ENCODE peak calls at places on chromosomes 3 and 15, in ten cellular contexts. X is right lobe of liver; Y is esophagus muscularis mucosa; M is Panc1; W is cardiac muscle cell; V is mucosa of descending colon; Q is lower leg skin; C is CD8-positive, alpha-beta T cell; K is A549; N is foreskin fibroblast. I is an unnamed sample.

GRCh38 chr15:51108933-51109550 is 14.3 kb upstream of the TNFAIP8L3 start:
- DNase-seq in X (no peak), Y (no peak), M (no peak), W (peak), V (no peak), Q (no peak), C (no peak), K (no peak), N (peak), I (no peak)

GRCh38 chr3:142448424-142448823 is 587 bp upstream of the XRN1 start:
- DNase-seq in X (no peak), Y (no peak), M (no peak), W (no peak), V (no peak), Q (no peak), C (no peak), K (no peak), N (no peak), I (no peak)

GRCh38 chr15:80599359-80599758 is 95.8 kb upstream of the ABHD17C start:
- DNase-seq in X (no peak), Y (no peak), M (no peak), W (peak), V (no peak), Q (no peak), C (no peak), K (peak), N (peak), I (peak)

GRCh38 chr3:147838650-147839049 is 429.5 kb downstream of the ZIC1 start:
- DNase-seq in X (no peak), Y (no peak), M (no peak), W (peak), V (peak), Q (no peak), C (no peak), K (peak), N (no peak), I (no peak)

GRCh38 chr15:48389701-48390143 is 58.5 kb downstream of the DUT start:
- DNase-seq in X (no peak), Y (no peak), M (no peak), W (peak), V (no peak), Q (no peak), C (no peak), K (no peak), N (no peak), I (no peak)

GRCh38 chr15:39156166-39156565 is 424.7 kb upstream of the THBS1 start:
- DNase-seq in X (no peak), Y (no peak), M (no peak), W (no peak), V (no peak), Q (no peak), C (no peak), K (no peak), N (peak), I (no peak)

GRCh38 chr15:68668926-68669600 is 90.3 kb downstream of the CORO2B start:
- DNase-seq in X (peak), Y (no peak), M (no peak), W (no peak), V (no peak), Q (no peak), C (no peak), K (no peak), N (no peak), I (no peak)

GRCh38 chr15:50907866-50908208 is 646 bp upstream of the AP4E1 start:
- DNase-seq in X (peak), Y (no peak), M (no peak), W (peak), V (peak), Q (peak), C (peak), K (peak), N (peak), I (no peak)

GRCh38 chr3:119062892-119063291 is 28.2 kb upstream of the IGSF11 start:
- DNase-seq in X (no peak), Y (no peak), M (no peak), W (no peak), V (no peak), Q (no peak), C (no peak), K (no peak), N (no peak), I (no peak)

GRCh38 chr3:197752107-197752506 is 2.4 kb downstream of the FYTTD1 start:
- DNase-seq in X (no peak), Y (no peak), M (no peak), W (no peak), V (no peak), Q (no peak), C (no peak), K (no peak), N (no peak), I (no peak)

GRCh38 chr3:8525893-8526292 is 24.3 kb downstream of the LMCD1 start:
- DNase-seq in X (no peak), Y (no peak), M (no peak), W (no peak), V (no peak), Q (no peak), C (no peak), K (no peak), N (no peak), I (no peak)

GRCh38 chr15:68413363-68414255 is 18.4 kb downstream of the ITGA11 start:
- DNase-seq in X (peak), Y (peak), M (no peak), W (no peak), V (no peak), Q (no peak), C (no peak), K (no peak), N (no peak), I (no peak)

GRCh38 chr3:141876381-141876890 is at the start of gene ATP1B3:
- DNase-seq in X (peak), Y (peak), M (no peak), W (peak), V (peak), Q (no peak), C (no peak), K (peak), N (peak), I (peak)

GRCh38 chr3:52153389-52154096 is 680 bp downstream of the POC1A start:
- DNase-seq in X (no peak), Y (no peak), M (no peak), W (peak), V (peak), Q (peak), C (no peak), K (peak), N (peak), I (no peak)

GRCh38 chr3:123119388-123119787 is 52.6 kb downstream of the PDIA5 start:
- DNase-seq in X (no peak), Y (no peak), M (no peak), W (no peak), V (no peak), Q (no peak), C (no peak), K (no peak), N (no peak), I (no peak)

GRCh38 chr15:39429898-39430357 is 151.0 kb upstream of the THBS1 start:
- DNase-seq in X (no peak), Y (no peak), M (no peak), W (peak), V (no peak), Q (no peak), C (no peak), K (peak), N (peak), I (peak)

GRCh38 chr15:97085806-97086205 is 755.3 kb downstream of the NR2F2 start:
- DNase-seq in X (no peak), Y (no peak), M (no peak), W (no peak), V (no peak), Q (no peak), C (no peak), K (no peak), N (no peak), I (no peak)

GRCh38 chr15:84967380-84967779 is 14.3 kb upstream of the PDE8A start:
- DNase-seq in X (no peak), Y (no peak), M (no peak), W (no peak), V (no peak), Q (no peak), C (no peak), K (no peak), N (no peak), I (no peak)

GRCh38 chr3:175392653-175393052 is 533.5 kb downstream of the NAALADL2 start:
- DNase-seq in X (no peak), Y (no peak), M (no peak), W (peak), V (peak), Q (no peak), C (no peak), K (no peak), N (no peak), I (no peak)

GRCh38 chr15:77454265-77454664 is 33.6 kb downstream of the HMG20A start:
- DNase-seq in X (no peak), Y (no peak), M (no peak), W (peak), V (no peak), Q (no peak), C (no peak), K (no peak), N (no peak), I (no peak)

GRCh38 chr3:105616374-105616915 is 249.7 kb downstream of the ALCAM start:
- DNase-seq in X (no peak), Y (no peak), M (no peak), W (no peak), V (no peak), Q (no peak), C (no peak), K (no peak), N (no peak), I (no peak)

GRCh38 chr15:68602484-68603240 is 23.9 kb downstream of the CORO2B start:
- DNase-seq in X (no peak), Y (no peak), M (no peak), W (no peak), V (no peak), Q (no peak), C (no peak), K (no peak), N (no peak), I (no peak)

GRCh38 chr3:149291178-149291577 is 42.3 kb downstream of the TM4SF18 start:
- DNase-seq in X (no peak), Y (peak), M (no peak), W (no peak), V (no peak), Q (no peak), C (no peak), K (peak), N (no peak), I (no peak)

GRCh38 chr3:43035801-43036340 is 56.8 kb downstream of the GASK1A start:
- DNase-seq in X (no peak), Y (peak), M (no peak), W (no peak), V (no peak), Q (no peak), C (no peak), K (no peak), N (no peak), I (no peak)

GRCh38 chr3:43032646-43033628 is 53.8 kb downstream of the GASK1A start:
- DNase-seq in X (no peak), Y (no peak), M (no peak), W (no peak), V (no peak), Q (no peak), C (no peak), K (no peak), N (no peak), I (no peak)

GRCh38 chr3:43032217-43032545 is 53.1 kb downstream of the GASK1A start:
- DNase-seq in X (no peak), Y (no peak), M (no peak), W (no peak), V (no peak), Q (no peak), C (no peak), K (no peak), N (no peak), I (no peak)

GRCh38 chr3:43034911-43035310 is 55.8 kb downstream of the GASK1A start:
- DNase-seq in X (no peak), Y (peak), M (no peak), W (no peak), V (no peak), Q (no peak), C (no peak), K (no peak), N (no peak), I (no peak)

DNA sequence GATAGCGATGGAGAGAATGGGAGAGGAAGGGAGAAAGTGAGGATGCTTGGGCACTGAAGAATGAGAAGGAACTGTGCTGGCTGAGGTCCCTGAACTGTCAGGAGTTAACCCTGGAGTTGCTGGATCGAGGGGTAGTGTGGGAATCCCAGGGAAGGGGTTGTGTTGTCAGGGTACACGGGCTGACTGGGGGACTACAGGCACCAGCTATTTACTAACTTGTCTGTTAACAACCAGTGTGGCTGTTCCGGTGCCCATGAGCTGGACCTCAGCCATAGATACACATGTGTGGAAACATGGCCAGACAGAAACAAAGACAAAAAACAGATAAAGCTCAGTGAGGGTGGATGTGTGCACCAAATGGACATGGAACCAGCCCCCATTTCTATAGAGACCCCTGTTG is 55.1 kb downstream of the GASK1A start:
- DNase-seq in X (no peak), Y (peak), M (no peak), W (no peak), V (no peak), Q (no peak), C (no peak), K (no peak), N (no peak), I (no peak)
- TF ChIP-seq CTCF in X (no peak), Y (no peak), M (no peak), W (no peak), V (no peak), Q (no peak), C (no peak), K (no peak), N (no peak), I (no peak)

GRCh38 chr3:151085227-151085888 is at the start of gene MED12L:
- DNase-seq in X (peak), Y (no peak), M (no peak), W (peak), V (peak), Q (no peak), C (peak), K (peak), N (peak), I (no peak)

GRCh38 chr3:151084893-151085226 is 604 bp upstream of the MED12L start:
- DNase-seq in X (no peak), Y (no peak), M (no peak), W (no peak), V (no peak), Q (no peak), C (no peak), K (no peak), N (no peak), I (no peak)

GRCh38 chr3:151087648-151088047 is 2.2 kb downstream of the MED12L start:
- DNase-seq in X (no peak), Y (no peak), M (no peak), W (no peak), V (no peak), Q (no peak), C (no peak), K (no peak), N (no peak), I (no peak)

GRCh38 chr3:151086484-151087456 is 1.3 kb downstream of the MED12L start:
- DNase-seq in X (peak), Y (no peak), M (peak), W (peak), V (peak), Q (peak), C (peak), K (peak), N (peak), I (peak)

DNA sequence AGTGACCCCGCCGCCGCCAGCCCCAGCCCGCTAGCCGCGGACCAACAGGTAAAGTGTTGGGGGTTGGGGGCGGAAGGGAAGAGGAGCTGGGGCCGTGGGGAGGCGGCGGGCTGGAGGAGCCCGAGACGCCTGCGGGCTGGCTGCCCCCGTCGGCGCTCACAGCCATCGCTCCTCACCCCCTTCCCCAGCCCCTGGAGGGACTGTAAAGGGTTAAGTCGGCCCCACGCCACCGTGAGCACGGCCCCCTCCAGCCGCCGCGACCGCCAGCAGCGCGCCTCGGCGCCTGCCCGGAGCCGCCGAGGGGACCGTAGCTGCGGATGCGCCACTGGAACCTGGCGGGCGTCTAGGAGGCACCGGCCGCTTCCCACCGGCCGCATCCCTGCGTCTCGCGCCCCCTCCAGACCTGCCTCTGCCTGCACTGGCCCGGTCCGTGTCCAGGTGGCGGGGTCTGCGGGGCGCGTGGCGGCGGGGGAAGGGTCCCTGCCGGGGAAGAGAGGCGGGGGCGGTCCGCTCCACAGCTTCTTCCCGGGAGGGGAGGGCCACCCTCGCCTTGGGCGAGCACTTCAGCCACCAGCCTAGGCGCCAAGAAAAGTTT is 522 bp downstream of the MED12L start:
- DNase-seq in X (peak), Y (no peak), M (no peak), W (no peak), V (peak), Q (no peak), C (no peak), K (peak), N (no peak), I (no peak)
- H3K4me3 ChIP-seq in X (peak), Y (peak), M (peak), W (peak), V (no peak), Q (peak), C (peak), K (peak), N (peak), I (peak)

GRCh38 chr3:136861890-136862610 is at the start of gene NCK1:
- DNase-seq in X (peak), Y (peak), M (peak), W (peak), V (peak), Q (peak), C (peak), K (peak), N (peak), I (peak)
- TF ChIP-seq CTCF in X (no peak), Y (peak), M (no peak), W (peak), V (no peak), Q (no peak), C (no peak), K (no peak), N (peak), I (no peak)

DNA sequence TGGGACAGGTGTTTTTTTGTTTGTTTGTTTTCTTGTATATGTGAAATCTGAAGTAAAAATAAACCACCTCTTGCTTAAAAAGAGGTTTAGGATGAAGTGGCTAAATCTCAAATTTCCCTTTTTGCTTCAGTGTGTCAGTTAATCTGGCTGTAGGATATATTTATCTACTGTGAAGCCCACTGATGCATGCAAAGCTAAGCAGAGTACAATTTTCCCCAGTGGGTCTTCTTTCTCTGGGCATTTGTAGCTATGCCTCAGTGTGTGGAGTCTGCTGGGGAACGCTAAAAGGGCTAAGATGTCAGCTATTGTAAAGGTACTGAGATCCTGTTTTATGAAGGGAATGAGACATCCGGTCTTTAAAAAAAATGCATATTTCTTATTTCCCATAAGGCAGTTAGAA is 190.6 kb downstream of the TCF12 start:
- DNase-seq in X (no peak), Y (no peak), M (no peak), W (no peak), V (no peak), Q (no peak), C (no peak), K (no peak), N (no peak), I (no peak)
- H3K4me3 ChIP-seq in X (no peak), Y (no peak), M (no peak), W (no peak), V (no peak), Q (no peak), C (no peak), K (no peak), N (no peak), I (no peak)

GRCh38 chr3:115086379-115086778 is 60.7 kb downstream of the ZBTB20 start:
- DNase-seq in X (no peak), Y (no peak), M (no peak), W (no peak), V (no peak), Q (no peak), C (no peak), K (no peak), N (no peak), I (no peak)

GRCh38 chr3:115087512-115087911 is 59.6 kb downstream of the ZBTB20 start:
- DNase-seq in X (no peak), Y (no peak), M (no peak), W (no peak), V (no peak), Q (no peak), C (no peak), K (no peak), N (no peak), I (no peak)

GRCh38 chr3:115081444-115081843 is 65.6 kb downstream of the ZBTB20 start:
- DNase-seq in X (no peak), Y (no peak), M (no peak), W (no peak), V (no peak), Q (no peak), C (no peak), K (no peak), N (no peak), I (no peak)

GRCh38 chr3:115084686-115085085 is 62.4 kb downstream of the ZBTB20 start:
- DNase-seq in X (no peak), Y (no peak), M (no peak), W (no peak), V (no peak), Q (no peak), C (no peak), K (no peak), N (no peak), I (no peak)

GRCh38 chr3:115085197-115085865 is 61.8 kb downstream of the ZBTB20 start:
- DNase-seq in X (no peak), Y (no peak), M (no peak), W (no peak), V (no peak), Q (no peak), C (no peak), K (peak), N (no peak), I (no peak)
- TF ChIP-seq CTCF in X (no peak), Y (peak), M (peak), W (peak), V (no peak), Q (no peak), C (no peak), K (no peak), N (peak), I (peak)

GRCh38 chr3:120449701-120450216 is 1.0 kb downstream of the FSTL1 start:
- DNase-seq in X (no peak), Y (no peak), M (no peak), W (peak), V (no peak), Q (no peak), C (no peak), K (no peak), N (peak), I (no peak)
- H3K4me3 ChIP-seq in X (peak), Y (peak), M (peak), W (peak), V (no peak), Q (peak), C (peak), K (peak), N (peak), I (peak)

GRCh38 chr3:22922317-22922716 is 280.8 kb upstream of the UBE2E2 start:
- DNase-seq in X (no peak), Y (no peak), M (no peak), W (peak), V (no peak), Q (no peak), C (no peak), K (peak), N (no peak), I (no peak)
- TF ChIP-seq CTCF in X (no peak), Y (peak), M (peak), W (peak), V (no peak), Q (no peak), C (no peak), K (peak), N (no peak), I (no peak)

GRCh38 chr3:113531826-113532697 is at the start of gene SIDT1:
- DNase-seq in X (peak), Y (no peak), M (no peak), W (no peak), V (peak), Q (no peak), C (peak), K (peak), N (no peak), I (no peak)

GRCh38 chr3:113534365-113534764 is 2.0 kb downstream of the SIDT1 start:
- DNase-seq in X (no peak), Y (no peak), M (no peak), W (no peak), V (no peak), Q (no peak), C (peak), K (no peak), N (no peak), I (no peak)

GRCh38 chr3:113535898-113536297 is 3.5 kb downstream of the SIDT1 start:
- DNase-seq in X (no peak), Y (no peak), M (no peak), W (no peak), V (no peak), Q (no peak), C (no peak), K (peak), N (no peak), I (no peak)

GRCh38 chr3:113532698-113533533 is 561 bp downstream of the SIDT1 start:
- DNase-seq in X (no peak), Y (no peak), M (no peak), W (no peak), V (peak), Q (no peak), C (peak), K (peak), N (no peak), I (no peak)

DNA sequence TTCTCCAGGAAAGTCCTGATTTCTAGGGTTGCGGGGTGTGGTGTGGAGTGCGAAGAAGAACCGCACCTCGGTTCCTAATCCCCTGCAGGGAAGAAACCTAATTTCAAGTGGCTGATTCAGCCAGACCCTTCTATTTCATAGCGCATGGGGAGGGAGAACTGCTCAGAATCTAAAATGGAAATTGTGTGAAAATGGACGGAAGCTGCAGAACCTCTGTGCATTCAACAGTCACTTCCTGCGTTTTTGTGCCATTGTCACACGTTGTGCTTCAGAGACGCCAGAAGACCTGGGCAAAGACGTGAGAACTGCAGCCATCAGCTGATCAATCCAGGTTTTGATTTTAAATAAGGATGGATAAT is 1.2 kb downstream of the SIDT1 start:
- DNase-seq in X (no peak), Y (no peak), M (no peak), W (no peak), V (peak), Q (no peak), C (peak), K (no peak), N (no peak), I (no peak)
- H3K4me3 ChIP-seq in X (peak), Y (peak), M (peak), W (peak), V (peak), Q (peak), C (peak), K (peak), N (no peak), I (peak)

I was measured in HFF-Myc.